ENCODE peak calls at places on chromosomes 12 and 14, in six cellular contexts. Y, L, O, R, A and V are unnamed samples.

GRCh38 chr12:89556976-89557375 is 31.1 kb upstream of the POC1B start:
- DNase-seq in Y (peak; percentile 9), L (no peak), O (no peak), R (no peak), A (no peak), V (no peak)

GRCh38 chr14:65169351-65169750 is 67.0 kb upstream of the MAX start:
- DNase-seq in Y (no peak), L (no peak), O (no peak), R (no peak), A (peak; percentile 91), V (no peak)

GRCh38 chr14:34252227-34252626 is 209.8 kb downstream of the SPTSSA start:
- DNase-seq in Y (no peak), L (no peak), O (no peak), R (no peak), A (no peak), V (no peak)

GRCh38 chr14:61585598-61586538 is 109.4 kb upstream of the HIF1A start:
- DNase-seq in Y (no peak), L (no peak), O (no peak), R (no peak), A (no peak), V (no peak)

GRCh38 chr12:92886131-92886530 is 43.0 kb downstream of the EEA1 start:
- DNase-seq in Y (peak; percentile 28), L (no peak), O (no peak), R (no peak), A (no peak), V (peak; percentile 17)

GRCh38 chr14:73324536-73324932 is 87.2 kb downstream of the PAPLN start:
- DNase-seq in Y (peak; percentile 6), L (no peak), O (no peak), R (no peak), A (no peak), V (no peak)

GRCh38 chr14:29035129-29035528 is 268.5 kb downstream of the FOXG1 start:
- DNase-seq in Y (no peak), L (no peak), O (no peak), R (no peak), A (no peak), V (no peak)

GRCh38 chr14:23093104-23093503 is 1.8 kb downstream of the ACIN1 start:
- DNase-seq in Y (no peak), L (no peak), O (no peak), R (no peak), A (no peak), V (no peak)

GRCh38 chr12:98939350-98939749 is 294.3 kb downstream of the APAF1 start:
- DNase-seq in Y (peak; percentile 2), L (peak; percentile 28), O (no peak), R (no peak), A (no peak), V (peak; percentile 75)

GRCh38 chr14:93044601-93045000 is 71.1 kb downstream of the ITPK1 start:
- DNase-seq in Y (no peak), L (no peak), O (peak; percentile 14), R (no peak), A (no peak), V (no peak)

GRCh38 chr12:72098622-72099021 is 160.0 kb downstream of the TPH2 start:
- DNase-seq in Y (no peak), L (no peak), O (no peak), R (no peak), A (no peak), V (no peak)

GRCh38 chr12:132610051-132610759 is at the start of gene LRCOL1:
- DNase-seq in Y (no peak), L (no peak), O (no peak), R (no peak), A (no peak), V (no peak)

GRCh38 chr12:643478-644292 is 19.6 kb downstream of the NINJ2 start:
- DNase-seq in Y (no peak), L (no peak), O (peak; percentile 28), R (no peak), A (no peak), V (peak; percentile 40)

GRCh38 chr12:132084681-132085635 is 59.2 kb downstream of the DDX51 start:
- DNase-seq in Y (peak; percentile 84), L (peak; percentile 68), O (peak; percentile 90), R (peak; percentile 70), A (no peak), V (peak; percentile 84)

GRCh38 chr12:102010265-102010994 is 51.4 kb downstream of the WASHC3 start:
- DNase-seq in Y (no peak), L (no peak), O (no peak), R (no peak), A (peak; percentile 84), V (no peak)

GRCh38 chr12:101209319-101210302 is at the start of gene SLC5A8:
- DNase-seq in Y (no peak), L (peak; percentile 53), O (no peak), R (no peak), A (no peak), V (peak; percentile 75)

GRCh38 chr14:77200406-77200985 is 18.9 kb downstream of the TMEM63C start:
- DNase-seq in Y (no peak), L (no peak), O (no peak), R (no peak), A (no peak), V (peak; percentile 29)

GRCh38 chr12:92233346-92234015 is 87.8 kb upstream of the BTG1 start:
- DNase-seq in Y (no peak), L (no peak), O (peak; percentile 22), R (no peak), A (no peak), V (no peak)

GRCh38 chr12:18158774-18159557 is 69.0 kb upstream of the RERGL start:
- DNase-seq in Y (peak; percentile 35), L (peak; percentile 33), O (peak; percentile 12), R (peak; percentile 54), A (no peak), V (peak; percentile 87)

GRCh38 chr12:112126916-112127315 is 1.6 kb downstream of the TRAFD1 start:
- DNase-seq in Y (no peak), L (no peak), O (no peak), R (no peak), A (no peak), V (no peak)

GRCh38 chr14:100130471-100130870 is 29.0 kb downstream of the DEGS2 start:
- DNase-seq in Y (no peak), L (no peak), O (no peak), R (no peak), A (no peak), V (no peak)

GRCh38 chr14:100126401-100126800 is 33.0 kb downstream of the DEGS2 start:
- DNase-seq in Y (no peak), L (no peak), O (no peak), R (no peak), A (no peak), V (no peak)

GRCh38 chr14:100128688-100129087 is 30.8 kb downstream of the DEGS2 start:
- DNase-seq in Y (no peak), L (no peak), O (no peak), R (no peak), A (no peak), V (no peak)

GRCh38 chr14:100129161-100129589 is 30.3 kb downstream of the DEGS2 start:
- DNase-seq in Y (no peak), L (no peak), O (no peak), R (no peak), A (no peak), V (no peak)

GRCh38 chr14:100127853-100128455 is 31.5 kb downstream of the DEGS2 start:
- DNase-seq in Y (no peak), L (no peak), O (no peak), R (no peak), A (no peak), V (no peak)
- TF ChIP-seq CREB1 in Y (no peak), L (no peak), O (no peak), R (no peak), A (no peak), V (no peak)

GRCh38 chr14:24212924-24213865 is at the start of gene CHMP4A:
- DNase-seq in Y (peak; percentile 100), L (peak; percentile 97), O (peak; percentile 93), R (peak; percentile 94), A (peak; percentile 92), V (peak; percentile 99)
- TF ChIP-seq CTCF in Y (peak; percentile 69), L (no peak), O (no peak), R (no peak), A (no peak), V (no peak)

GRCh38 chr12:104181313-104181712 is 34.3 kb upstream of the TXNRD1 start:
- DNase-seq in Y (no peak), L (no peak), O (no peak), R (no peak), A (no peak), V (no peak)

GRCh38 chr12:104180389-104180788 is 35.2 kb upstream of the TXNRD1 start:
- DNase-seq in Y (no peak), L (no peak), O (no peak), R (no peak), A (no peak), V (no peak)

GRCh38 chr12:104177336-104177662 is 38.3 kb upstream of the TXNRD1 start:
- DNase-seq in Y (no peak), L (no peak), O (no peak), R (no peak), A (no peak), V (no peak)

GRCh38 chr12:104175726-104176247 is 37.8 kb upstream of the NFYB start:
- DNase-seq in Y (no peak), L (no peak), O (no peak), R (peak; percentile 28), A (no peak), V (no peak)

DNA sequence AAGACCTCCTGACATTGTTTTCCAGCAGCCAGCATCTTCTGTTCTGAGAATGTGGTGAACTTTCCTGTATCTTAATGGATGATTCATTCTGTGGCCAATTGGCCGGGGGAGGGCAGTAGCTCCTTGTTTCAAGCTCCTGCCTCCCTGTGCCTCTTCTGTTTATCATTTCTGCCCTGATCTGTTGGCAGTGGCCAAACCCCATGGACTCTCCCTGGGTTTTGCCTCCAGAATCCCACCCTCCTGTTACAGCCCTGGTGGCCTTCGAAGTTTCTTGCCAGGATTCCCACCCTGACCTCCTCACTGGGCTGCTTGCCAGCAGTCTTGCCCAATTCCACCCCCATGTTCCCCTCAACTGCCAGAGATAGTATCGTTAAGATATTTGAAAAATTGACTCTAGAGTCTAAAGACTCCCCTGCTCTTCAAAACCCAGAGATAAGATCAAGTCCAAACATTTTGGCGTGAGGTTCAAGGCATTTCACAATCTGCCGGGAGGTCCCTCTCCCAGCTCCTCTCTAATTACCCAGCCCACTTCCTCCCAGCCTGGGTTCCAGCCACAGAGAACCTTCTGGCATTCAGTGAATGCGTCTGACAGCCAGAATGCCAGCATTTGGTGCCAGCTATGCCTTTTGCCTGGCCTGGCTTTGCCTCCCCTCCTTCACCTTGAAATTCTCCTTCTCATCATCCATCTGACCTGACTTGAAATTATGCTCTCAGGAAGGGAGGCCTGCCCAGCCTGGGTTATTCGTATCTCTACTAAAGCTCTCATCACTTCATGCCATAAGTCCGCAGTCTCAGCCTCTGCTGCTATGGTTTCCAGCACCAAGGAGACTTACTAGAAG is 37.7 kb upstream of the TXNRD1 start:
- DNase-seq in Y (peak; percentile 8), L (no peak), O (peak; percentile 62), R (peak; percentile 38), A (no peak), V (no peak)
- TF ChIP-seq CREB1 in Y (no peak), L (no peak), O (no peak), R (no peak), A (no peak), V (no peak)

GRCh38 chr12:7292300-7292699 is 11.6 kb upstream of the ACSM4 start:
- DNase-seq in Y (no peak), L (no peak), O (no peak), R (no peak), A (no peak), V (no peak)

GRCh38 chr12:7289743-7290142 is 14.1 kb upstream of the ACSM4 start:
- DNase-seq in Y (no peak), L (no peak), O (no peak), R (no peak), A (no peak), V (peak; percentile 75)

GRCh38 chr12:7293670-7294069 is 10.2 kb upstream of the ACSM4 start:
- DNase-seq in Y (no peak), L (no peak), O (peak; percentile 84), R (no peak), A (no peak), V (no peak)

GRCh38 chr12:7295529-7295928 is 8.3 kb upstream of the ACSM4 start:
- DNase-seq in Y (no peak), L (no peak), O (no peak), R (no peak), A (no peak), V (no peak)
- TF ChIP-seq CTCF in Y (no peak), L (no peak), O (no peak), R (no peak), A (no peak), V (no peak)